ENCODE peak calls at places on chromosomes 16 and 17, in nine cellular contexts. R, A, Z, U, I, E, T, K and O are unnamed samples. For H3K9me3, the result is how much of the 10 kb centered on the place peaks cover.

GRCh38 chr16:6884002-6884401 is 448.6 kb upstream of the RBFOX1 start:
- DNase-seq in I (no peak), K (no peak), A (no peak), R (no peak), U (no peak), Z (no peak), T (no peak), E (no peak), O (no peak)

GRCh38 chr16:88401604-88402246 is 19.0 kb downstream of the ZNF469 start:
- DNase-seq in I (no peak), A (no peak), T (no peak), E (no peak), U (no peak), K (no peak), R (no peak), Z (no peak), O (no peak)

GRCh38 chr17:49872776-49873377 is 25.0 kb upstream of the TAC4 start:
- DNase-seq in K (no peak), T (no peak), I (no peak), E (no peak), R (peak), Z (no peak), A (no peak), U (no peak), O (no peak)

GRCh38 chr17:35218901-35219300 is 24.0 kb upstream of the SLFN5 start:
- DNase-seq in T (no peak), K (no peak), R (no peak), A (no peak), Z (no peak), U (no peak), E (no peak), I (no peak), O (no peak)

GRCh38 chr17:55722742-55723487 is at the start of gene TMEM100:
- DNase-seq in T (peak), I (no peak), A (no peak), E (peak), K (no peak), R (no peak), Z (no peak), U (peak), O (peak)

GRCh38 chr17:9676084-9676483 is 30.8 kb downstream of the USP43 start:
- DNase-seq in K (no peak), Z (no peak), R (no peak), E (no peak), T (no peak), A (no peak), U (no peak), I (no peak), O (no peak)

GRCh38 chr17:50508573-50509460 is 578 bp downstream of the MYCBPAP start:
- DNase-seq in Z (no peak), E (no peak), K (no peak), R (no peak), U (no peak), T (no peak), I (no peak), A (no peak), O (no peak)

GRCh38 chr17:14699569-14700190 is 398.8 kb downstream of the HS3ST3B1 start:
- DNase-seq in R (no peak), U (no peak), A (no peak), E (no peak), K (no peak), Z (no peak), I (no peak), T (no peak), O (no peak)

GRCh38 chr16:83925957-83926725 is 26.9 kb upstream of the OSGIN1 start:
- DNase-seq in I (peak), U (no peak), R (no peak), K (no peak), T (no peak), A (no peak), E (no peak), Z (no peak), O (no peak)

GRCh38 chr16:54446639-54447038 is 160.1 kb upstream of the IRX3 start:
- DNase-seq in A (peak), K (no peak), R (no peak), Z (no peak), T (peak), E (no peak), I (peak), U (peak), O (peak)

GRCh38 chr16:77212736-77213541 is 13.7 kb downstream of the SYCE1L start:
- DNase-seq in K (peak), A (no peak), I (peak), R (peak), U (peak), E (peak), Z (peak), T (no peak), O (no peak)

GRCh38 chr16:89945654-89946053 is 2.9 kb upstream of the DEF8 start:
- DNase-seq in I (no peak), R (no peak), T (no peak), U (no peak), E (no peak), Z (peak), A (no peak), K (no peak), O (no peak)

GRCh38 chr17:1649844-1650409 is at the start of gene RILP:
- DNase-seq in U (peak), K (no peak), R (peak), E (peak), A (peak), Z (peak), I (peak), T (peak), O (peak)

GRCh38 chr16:11079657-11080187 is 135.4 kb downstream of the CLEC16A start:
- DNase-seq in T (no peak), Z (no peak), E (no peak), I (no peak), A (peak), R (no peak), U (no peak), K (no peak), O (peak)

GRCh38 chr17:51876986-51877385 is 281.5 kb downstream of the CA10 start:
- DNase-seq in I (no peak), K (no peak), E (no peak), R (no peak), U (no peak), A (no peak), T (no peak), Z (no peak), O (no peak)

GRCh38 chr17:78172284-78173024 is 4.1 kb downstream of the SYNGR2 start:
- DNase-seq in Z (peak), R (no peak), I (no peak), A (no peak), T (peak), K (no peak), E (no peak), U (peak), O (peak)

GRCh38 chr17:76537578-76538280 is at the start of gene CYGB:
- DNase-seq in T (peak), A (no peak), E (no peak), U (no peak), Z (peak), K (no peak), R (no peak), I (no peak), O (no peak)

GRCh38 chr17:39668141-39668924 is at the start of gene PNMT:
- DNase-seq in U (peak), E (peak), I (peak), T (peak), K (peak), A (no peak), R (peak), Z (peak), O (peak)

GRCh38 chr16:50699345-50700159 is 6.1 kb downstream of the NOD2 start:
- DNase-seq in I (no peak), R (no peak), T (no peak), K (no peak), Z (no peak), U (no peak), E (no peak), A (peak), O (no peak)

GRCh38 chr16:53937068-53937614 is 233.2 kb downstream of the FTO start:
- DNase-seq in E (no peak), T (no peak), Z (no peak), A (no peak), K (no peak), U (no peak), R (no peak), I (no peak), O (no peak)

GRCh38 chr16:50326835-50327465 is 41.8 kb downstream of the BRD7 start:
- DNase-seq in U (no peak), A (no peak), E (no peak), Z (no peak), R (peak), T (peak), I (no peak), K (peak), O (no peak)

DNA sequence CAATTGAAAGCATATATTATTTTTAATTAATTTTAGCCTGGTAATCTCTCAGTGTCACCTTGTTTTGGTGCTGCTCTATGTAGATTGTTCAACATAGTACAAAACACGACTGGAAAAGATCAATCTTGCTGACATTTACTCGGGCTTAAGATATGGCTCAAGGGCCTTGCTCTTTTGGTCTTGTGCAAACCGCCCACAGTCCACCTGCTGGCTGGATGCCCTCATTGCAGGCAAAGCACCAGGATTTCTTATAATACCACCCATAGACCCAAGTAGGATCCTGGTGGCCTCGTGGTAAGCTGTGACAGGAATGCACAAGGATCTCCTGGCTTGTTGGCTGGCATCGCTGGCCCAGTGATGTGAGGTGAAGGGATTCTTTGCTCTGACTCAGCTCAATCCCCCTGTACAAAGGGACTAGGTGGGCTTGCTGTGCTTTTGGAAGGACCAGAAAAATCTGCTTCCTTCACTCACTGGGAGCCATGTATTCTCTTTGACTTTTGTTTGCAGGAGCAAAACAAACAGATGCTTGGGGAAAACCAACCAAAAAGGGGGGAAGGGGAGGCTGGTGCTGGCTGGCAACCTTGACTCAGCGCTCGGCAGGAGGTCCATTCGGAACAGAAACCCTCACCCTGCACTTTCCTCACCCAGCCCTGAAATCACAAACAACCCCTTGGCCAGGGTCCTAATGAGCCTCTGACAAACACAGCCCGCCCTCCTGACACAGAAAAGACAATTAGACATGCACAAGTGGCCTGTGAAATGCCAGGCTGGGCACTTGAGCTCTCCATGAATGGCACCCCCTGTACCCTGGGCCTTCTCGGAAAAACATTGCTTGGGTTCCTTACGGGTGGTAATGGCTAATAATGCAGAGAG is 36.6 kb upstream of the MED9 start:
- DNase-seq in I (peak), R (peak), T (peak), K (peak), E (peak), U (peak), A (no peak), Z (peak), O (no peak)
- TF ChIP-seq CTCF in I (peak), R (peak), T (peak), K (peak), E (peak), U (no peak), A (peak), Z (peak), O (peak)

GRCh38 chr17:22265807-22266206 is 573.5 kb downstream of the KCNJ18 start:
- DNase-seq in T (no peak), R (peak), U (no peak), A (no peak), E (no peak), I (no peak), Z (no peak), K (no peak), O (no peak)

GRCh38 chr17:22268912-22269220 is 576.5 kb downstream of the KCNJ18 start:
- DNase-seq in K (no peak), E (no peak), I (no peak), A (no peak), T (no peak), R (no peak), Z (no peak), U (no peak), O (no peak)

GRCh38 chr17:22268214-22268911 is 576.0 kb downstream of the KCNJ18 start:
- DNase-seq in A (no peak), U (no peak), I (no peak), E (no peak), Z (no peak), K (no peak), R (no peak), T (no peak), O (no peak)

GRCh38 chr17:22266231-22266630 is 573.9 kb downstream of the KCNJ18 start:
- DNase-seq in Z (no peak), K (no peak), A (no peak), E (no peak), U (no peak), T (no peak), I (no peak), R (no peak), O (no peak)

DNA sequence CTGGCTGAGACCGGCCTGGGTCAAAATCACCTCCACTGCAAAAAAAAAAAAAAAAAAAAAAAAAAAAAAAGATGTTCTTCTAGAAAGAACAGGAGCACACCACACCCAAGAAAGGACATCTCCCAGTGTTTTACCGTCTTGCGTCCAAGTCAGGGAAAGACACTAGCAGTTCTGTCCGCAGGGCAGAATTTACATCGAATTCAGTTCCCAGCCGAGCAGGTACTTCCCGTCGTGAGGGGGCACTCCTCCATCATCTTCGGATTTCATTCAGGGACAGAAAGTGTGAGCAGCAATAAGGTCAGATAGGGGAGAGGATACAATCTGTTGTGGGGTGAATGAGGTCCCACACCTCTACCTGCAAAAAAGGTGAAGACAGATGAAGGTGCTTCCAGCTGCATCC is 574.7 kb downstream of the KCNJ18 start:
- DNase-seq in K (no peak), I (no peak), U (no peak), Z (no peak), E (no peak), T (no peak), A (no peak), R (no peak), O (no peak)
- H3K9me3 ChIP-seq in K (under half), I (under half), U (under half), Z (under half), E (under half), T (under half), A (under half), R (half or more), O (under half)

GRCh38 chr17:83195330-83196087 is 116.1 kb downstream of the METRNL start:
- DNase-seq in E (peak), Z (peak), A (no peak), T (peak), U (no peak), I (peak), K (no peak), R (no peak), O (peak)
- TF ChIP-seq CTCF in E (no peak), Z (no peak), A (no peak), T (peak), U (no peak), I (peak), K (no peak), R (no peak), O (peak)

DNA sequence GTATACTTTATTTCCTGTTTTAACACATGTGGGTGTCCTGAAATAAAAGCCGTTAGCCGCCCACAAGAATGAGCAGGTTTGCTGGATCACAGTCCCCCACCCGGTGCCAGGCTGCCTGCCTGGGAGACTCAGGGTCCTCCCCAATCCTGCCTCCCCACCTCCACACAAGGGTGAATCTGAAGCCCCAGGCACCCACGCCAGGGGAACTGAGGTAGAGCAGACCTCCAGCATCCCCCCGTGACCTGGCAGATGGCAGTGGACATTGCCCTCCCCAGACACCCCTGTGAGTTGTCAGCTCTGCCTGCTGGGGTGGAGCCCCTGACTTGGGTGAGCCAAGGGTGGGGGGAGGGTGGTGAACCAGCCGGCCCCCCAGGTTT is 114.8 kb downstream of the METRNL start:
- DNase-seq in R (no peak), Z (peak), E (peak), A (no peak), U (no peak), I (no peak), K (no peak), T (peak), O (peak)
- H3K9me3 ChIP-seq in R (under half), Z (under half), E (under half), A (under half), U (under half), I (under half), K (under half), T (under half), O (under half)

GRCh38 chr17:41962768-41963434 is 3.7 kb upstream of the CNP start:
- DNase-seq in T (peak), K (peak), Z (peak), A (peak), I (peak), U (peak), R (peak), E (peak), O (peak)
- TF ChIP-seq CTCF in T (peak), K (peak), Z (peak), A (peak), I (peak), U (peak), R (peak), E (peak), O (peak)

DNA sequence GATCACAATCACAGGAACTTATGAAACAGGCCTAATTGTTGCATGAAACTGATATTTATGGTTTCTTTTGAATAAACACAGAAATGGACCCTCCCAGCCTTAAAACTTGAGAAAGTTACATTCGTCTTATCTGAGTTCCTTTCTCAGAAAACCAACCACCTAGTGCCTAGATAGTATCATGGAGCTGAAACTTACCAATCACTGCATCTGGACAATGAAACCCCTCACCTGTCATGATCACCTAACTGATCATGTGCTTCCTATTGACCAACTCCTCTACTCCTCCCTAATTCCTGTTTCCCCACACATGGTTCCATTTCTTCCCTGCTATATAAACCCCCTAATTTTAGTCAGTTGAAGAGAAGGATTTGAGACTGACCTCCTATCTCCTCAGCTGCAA is 216.1 kb downstream of the SLC39A11 start:
- DNase-seq in K (no peak), A (no peak), U (no peak), E (no peak), I (no peak), Z (no peak), R (no peak), T (no peak), O (no peak)
- H3K9me3 ChIP-seq in K (under half), A (under half), U (under half), E (under half), I (under half), Z (under half), R (under half), T (under half), O (under half)